ENCODE peak calls at places on chromosome 5, in four cellular contexts. E is heart right ventricle, X is GDM1, N is AG09309. V is an unnamed sample.

GRCh38 chr5:4191024-4191423 is 595.4 kb downstream of the IRX1 start:
- DNase-seq in E (no peak), X (no peak), N (no peak), V (no peak)

GRCh38 chr5:93717162-93717561 is 24.2 kb downstream of the POU5F2 start:
- DNase-seq in E (no peak), X (no peak), N (peak), V (no peak)

GRCh38 chr5:116394186-116394867 is 180.3 kb downstream of the SEMA6A start:
- DNase-seq in E (no peak), X (no peak), N (no peak), V (no peak)

GRCh38 chr5:74648835-74649286 is 8.3 kb upstream of the ENC1 start:
- DNase-seq in E (no peak), X (peak), N (no peak), V (no peak)

GRCh38 chr5:73709536-73710129 is 83.6 kb downstream of the ARHGEF28 start:
- DNase-seq in E (no peak), X (no peak), N (no peak), V (no peak)

GRCh38 chr5:68656936-68657857 is 436.6 kb upstream of the SLC30A5 start:
- DNase-seq in E (no peak), X (no peak), N (no peak), V (no peak)

GRCh38 chr5:39475055-39475454 is 50.3 kb upstream of the DAB2 start:
- DNase-seq in E (no peak), X (no peak), N (no peak), V (no peak)

GRCh38 chr5:141496038-141496437 is 7.2 kb downstream of the PCDHGC5 start:
- DNase-seq in E (no peak), X (no peak), N (no peak), V (no peak)

GRCh38 chr5:36398137-36398536 is 96.4 kb upstream of the RANBP3L start:
- DNase-seq in E (no peak), X (peak), N (no peak), V (no peak)

GRCh38 chr5:88377705-88378656 is 109.3 kb upstream of the TMEM161B start:
- DNase-seq in E (no peak), X (no peak), N (no peak), V (no peak)

GRCh38 chr5:127934791-127935256 is 148.7 kb upstream of the SLC12A2 start:
- DNase-seq in E (no peak), X (no peak), N (no peak), V (no peak)

GRCh38 chr5:179558912-179559279 is 8.5 kb downstream of the RUFY1 start:
- DNase-seq in E (no peak), X (no peak), N (no peak), V (peak)

GRCh38 chr5:61275841-61276240 is 56.2 kb upstream of the ZSWIM6 start:
- DNase-seq in E (peak), X (peak), N (no peak), V (no peak)